ENCODE peak calls at places on chromosomes 12 and 14, in four cellular contexts. E is CD8-positive, alpha-beta memory T cell; K is lower lobe of right lung; W is H1. O is an unnamed sample.

GRCh38 chr14:60396718-60397343 is 89.0 kb downstream of the C14orf39 start:
- DNase-seq in E (no peak), K (no peak), W (no peak), O (no peak)

GRCh38 chr12:92539966-92540791 is 162.6 kb upstream of the PLEKHG7 start:
- DNase-seq in E (no peak), K (no peak), W (peak; percentile 50), O (no peak)

GRCh38 chr12:47946413-47947107 is 16.8 kb upstream of the TMEM106C start:
- DNase-seq in E (no peak), K (peak; percentile 66), W (no peak), O (no peak)

GRCh38 chr12:75812341-75813018 is 219.1 kb downstream of the PHLDA1 start:
- DNase-seq in E (no peak), K (no peak), W (no peak), O (no peak)

GRCh38 chr12:21026302-21026701 is 104.7 kb upstream of the SLCO1B1 start:
- DNase-seq in E (no peak), K (no peak), W (no peak), O (no peak)

GRCh38 chr12:104738371-104738710 is 219.7 kb downstream of the SLC41A2 start:
- DNase-seq in E (no peak), K (no peak), W (no peak), O (no peak)

GRCh38 chr12:6321905-6322304 is 11.4 kb downstream of the PLEKHG6 start:
- DNase-seq in E (no peak), K (no peak), W (no peak), O (no peak)

GRCh38 chr12:121009744-121010143 is 6.5 kb downstream of the C12orf43 start:
- DNase-seq in E (no peak), K (no peak), W (no peak), O (no peak)

GRCh38 chr12:53452159-53453077 is 516 bp downstream of the PCBP2 start:
- DNase-seq in E (peak; percentile 87), K (peak; percentile 91), W (peak; percentile 87), O (no peak)

GRCh38 chr12:180445-180844 is 33.5 kb downstream of the SLC6A12 start:
- DNase-seq in E (no peak), K (peak; percentile 69), W (no peak), O (no peak)

GRCh38 chr12:92762773-92763172 is 60.0 kb downstream of the PLEKHG7 start:
- DNase-seq in E (no peak), K (no peak), W (no peak), O (no peak)

GRCh38 chr14:35430459-35431199 is 26.1 kb upstream of the NFKBIA start:
- DNase-seq in E (no peak), K (no peak), W (no peak), O (no peak)

GRCh38 chr12:27709932-27710591 is 570 bp upstream of the MRPS35 start:
- DNase-seq in E (no peak), K (no peak), W (peak; percentile 47), O (peak; percentile 40)

GRCh38 chr12:124994435-124994975 is 1.1 kb downstream of the BRI3BP start:
- DNase-seq in E (no peak), K (no peak), W (no peak), O (no peak)

GRCh38 chr14:105862581-105863239 is 336.3 kb downstream of the TMEM121 start:
- DNase-seq in E (peak; percentile 33), K (no peak), W (no peak), O (no peak)

GRCh38 chr12:132837693-132838463 is 9.2 kb upstream of the GOLGA3 start:
- DNase-seq in E (no peak), K (no peak), W (no peak), O (no peak)

GRCh38 chr12:53122961-53123468 is 19.7 kb downstream of the SOAT2 start:
- DNase-seq in E (no peak), K (no peak), W (peak; percentile 35), O (peak; percentile 95)

GRCh38 chr14:47526591-47527244 is 148.7 kb downstream of the MDGA2 start:
- DNase-seq in E (no peak), K (no peak), W (no peak), O (no peak)

GRCh38 chr12:6647083-6647604 is at the start of gene ACRBP:
- DNase-seq in E (no peak), K (peak; percentile 89), W (peak; percentile 86), O (no peak)

GRCh38 chr12:27284751-27285150 is 40.7 kb downstream of the STK38L start:
- DNase-seq in E (no peak), K (no peak), W (no peak), O (no peak)

GRCh38 chr14:68521952-68522509 is 270.8 kb downstream of the ZFP36L1 start:
- DNase-seq in E (no peak), K (no peak), W (no peak), O (no peak)

GRCh38 chr12:1773937-1774655 is 46.3 kb upstream of the LRTM2 start:
- DNase-seq in E (no peak), K (no peak), W (no peak), O (no peak)
- H3K4me3 ChIP-seq in E (no peak overlapping the region), K (no peak overlapping the region), W (no peak overlapping the region), O (no peak overlapping the region)

GRCh38 chr12:2960432-2960956 is 1.3 kb downstream of the TEAD4 start:
- DNase-seq in E (no peak), K (no peak), W (peak; percentile 57), O (no peak)

GRCh38 chr12:2963154-2963759 is 4.1 kb downstream of the TEAD4 start:
- DNase-seq in E (no peak), K (no peak), W (peak; percentile 61), O (no peak)

GRCh38 chr12:2960996-2961616 is 1.9 kb downstream of the TEAD4 start:
- DNase-seq in E (no peak), K (no peak), W (peak; percentile 49), O (no peak)

GRCh38 chr12:2959508-2960431 is 573 bp downstream of the TEAD4 start:
- DNase-seq in E (no peak), K (peak; percentile 61), W (peak; percentile 73), O (no peak)

GRCh38 chr12:2961705-2962104 is 2.5 kb downstream of the TEAD4 start:
- DNase-seq in E (no peak), K (no peak), W (no peak), O (no peak)
- H3K4me3 ChIP-seq in E (no peak overlapping the region), K (peak overlapping the region; percentile 57), W (peak overlapping the region; percentile 58), O (peak overlapping the region; percentile 81)

GRCh38 chr14:90630407-90630806 is 185.8 kb downstream of the TTC7B start:
- DNase-seq in E (no peak), K (no peak), W (no peak), O (no peak)

GRCh38 chr14:90632451-90632850 is 183.8 kb downstream of the TTC7B start:
- DNase-seq in E (no peak), K (no peak), W (no peak), O (no peak)

GRCh38 chr14:90629471-90629870 is 186.8 kb downstream of the TTC7B start:
- DNase-seq in E (no peak), K (peak; percentile 73), W (no peak), O (no peak)

GRCh38 chr14:90628825-90629224 is 187.4 kb downstream of the TTC7B start:
- DNase-seq in E (no peak), K (no peak), W (no peak), O (no peak)

DNA sequence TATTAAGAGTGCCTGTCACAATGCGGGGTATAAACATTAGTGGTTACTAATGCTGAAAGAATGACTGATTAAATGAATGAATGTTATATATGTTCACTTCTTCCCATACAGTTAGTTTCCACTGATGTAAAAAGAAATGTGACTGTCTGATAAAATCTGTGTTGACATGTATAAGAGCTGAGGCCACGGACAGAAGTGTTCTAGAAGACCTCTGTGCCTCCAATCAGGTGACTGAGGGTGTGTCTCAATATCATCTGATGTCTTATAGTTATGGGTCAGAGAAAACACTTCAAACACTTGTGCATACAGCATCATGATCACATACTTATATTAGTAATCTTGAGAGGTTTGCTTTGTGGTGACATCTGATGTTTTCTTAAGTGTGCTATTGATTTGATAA is 183.4 kb downstream of the TTC7B start:
- DNase-seq in E (no peak), K (no peak), W (no peak), O (no peak)
- H3K4me3 ChIP-seq in E (no peak overlapping the region), K (no peak overlapping the region), W (no peak overlapping the region), O (no peak overlapping the region)

DNA sequence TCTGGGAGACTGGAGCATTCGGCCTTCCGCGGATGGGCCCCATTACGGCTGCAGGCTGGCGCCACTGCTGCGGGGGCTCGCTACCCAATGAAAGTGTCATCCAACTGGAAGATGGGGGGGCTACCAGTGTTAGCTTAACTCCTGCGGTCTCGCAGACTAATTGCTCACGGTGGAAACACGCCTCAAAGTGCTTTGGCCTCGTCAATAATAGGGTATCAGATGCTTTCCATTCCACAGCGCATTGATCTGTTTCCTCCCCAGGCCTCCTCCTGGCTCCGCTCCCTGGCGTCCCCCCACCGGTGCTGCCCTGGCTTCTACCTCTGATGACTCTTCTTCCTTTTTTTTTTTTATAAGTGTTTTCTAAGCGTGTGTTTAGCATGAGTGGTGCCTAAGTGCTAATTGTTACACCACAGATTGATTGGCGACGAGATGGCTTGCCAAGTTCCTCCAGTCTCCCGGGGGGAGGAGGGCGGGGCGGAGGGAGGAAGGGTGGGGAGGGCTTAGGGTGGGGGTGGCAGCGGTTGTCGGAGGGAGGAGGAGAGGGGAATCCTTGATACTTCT is 678.2 kb downstream of the MED13L start:
- DNase-seq in E (no peak), K (no peak), W (no peak), O (no peak)
- H3K4me3 ChIP-seq in E (no peak overlapping the region), K (peak overlapping the region; percentile 5), W (no peak overlapping the region), O (no peak overlapping the region)